ENCODE peak calls at places on chromosomes 12 and 14, in ten cellular contexts. T is GM23338; H is brain microvascular endothelial cell; Q is tibial artery; Z is iPS DF 6.9; X is heart right ventricle; C is sigmoid colon; A is CD4-positive, alpha-beta T cell; R is aorta; Y is SK-N-MC. M is an unnamed sample.

GRCh38 chr12:51642286-51642685 is 51.3 kb downstream of the SCN8A start:
- DNase-seq in T (no peak), H (no peak), Q (no peak), Z (no peak), X (no peak), C (no peak), A (no peak), R (no peak), Y (no peak), M (no peak)

GRCh38 chr14:100440207-100440631 is 117.1 kb downstream of the SLC25A47 start:
- DNase-seq in T (peak), H (peak), Q (no peak), Z (peak), X (peak), C (peak), A (no peak), R (no peak), Y (no peak), M (no peak)

GRCh38 chr12:49974231-49974675 is 1.5 kb downstream of the AQP6 start:
- DNase-seq in T (peak), H (peak), Q (peak), Z (no peak), X (peak), C (peak), A (no peak), R (peak), Y (no peak), M (no peak)

GRCh38 chr14:45610303-45610702 is 357.3 kb upstream of the MIS18BP1 start:
- DNase-seq in T (peak), H (peak), Q (no peak), Z (no peak), X (no peak), C (no peak), A (no peak), R (no peak), Y (peak), M (peak)

GRCh38 chr12:11885261-11886038 is 185.3 kb upstream of the BCL2L14 start:
- DNase-seq in T (no peak), H (peak), Q (no peak), Z (no peak), X (no peak), C (no peak), A (no peak), R (no peak), Y (no peak), M (peak)

GRCh38 chr12:18723752-18724151 is 14.1 kb downstream of the PLCZ1 start:
- DNase-seq in T (no peak), H (peak), Q (no peak), Z (no peak), X (no peak), C (no peak), A (no peak), R (no peak), Y (no peak), M (peak)

GRCh38 chr12:47828967-47829482 is 9.3 kb upstream of the HDAC7 start:
- DNase-seq in T (peak), H (no peak), Q (peak), Z (no peak), X (peak), C (peak), A (no peak), R (peak), Y (no peak), M (no peak)

GRCh38 chr12:132216354-132216987 is 72.2 kb downstream of the NOC4L start:
- DNase-seq in T (no peak), H (no peak), Q (peak), Z (no peak), X (no peak), C (no peak), A (no peak), R (no peak), Y (no peak), M (no peak)

GRCh38 chr12:11144297-11144696 is 9.9 kb upstream of the TAS2R30 start:
- DNase-seq in T (no peak), H (no peak), Q (no peak), Z (no peak), X (no peak), C (no peak), A (no peak), R (no peak), Y (no peak), M (no peak)

GRCh38 chr14:31944256-31945073 is 132.6 kb upstream of the ARHGAP5 start:
- DNase-seq in T (no peak), H (no peak), Q (no peak), Z (no peak), X (no peak), C (no peak), A (peak), R (no peak), Y (no peak), M (no peak)

GRCh38 chr12:108055135-108055534 is 74.0 kb upstream of the WSCD2 start:
- DNase-seq in T (no peak), H (no peak), Q (no peak), Z (no peak), X (no peak), C (no peak), A (no peak), R (no peak), Y (no peak), M (no peak)

GRCh38 chr12:91222746-91223145 is 40.1 kb upstream of the DCN start:
- DNase-seq in T (no peak), H (peak), Q (no peak), Z (no peak), X (no peak), C (no peak), A (no peak), R (no peak), Y (no peak), M (no peak)

GRCh38 chr12:124240493-124240892 is 54.4 kb upstream of the RFLNA start:
- DNase-seq in T (peak), H (peak), Q (no peak), Z (no peak), X (no peak), C (no peak), A (no peak), R (no peak), Y (no peak), M (no peak)

GRCh38 chr12:45518516-45519235 is 210.8 kb upstream of the ARID2 start:
- DNase-seq in T (no peak), H (no peak), Q (no peak), Z (no peak), X (no peak), C (no peak), A (peak), R (no peak), Y (no peak), M (no peak)

GRCh38 chr14:42617005-42617404 is 1010.3 kb downstream of the LRFN5 start:
- DNase-seq in T (no peak), H (no peak), Q (no peak), Z (no peak), X (no peak), C (no peak), A (no peak), R (no peak), Y (no peak), M (no peak)

GRCh38 chr12:93441111-93441616 is 583 bp downstream of the UBE2N start:
- DNase-seq in T (peak), H (no peak), Q (peak), Z (no peak), X (peak), C (no peak), A (peak), R (peak), Y (no peak), M (no peak)

GRCh38 chr14:54652188-54652889 is 85.4 kb downstream of the SAMD4A start:
- DNase-seq in T (peak), H (peak), Q (peak), Z (peak), X (peak), C (peak), A (no peak), R (peak), Y (peak), M (peak)

GRCh38 chr14:103314496-103315277 is 19.4 kb upstream of the EIF5 start:
- DNase-seq in T (no peak), H (no peak), Q (peak), Z (no peak), X (no peak), C (no peak), A (no peak), R (peak), Y (no peak), M (no peak)

GRCh38 chr12:117051380-117051779 is 47.8 kb downstream of the TESC start:
- DNase-seq in T (no peak), H (no peak), Q (no peak), Z (no peak), X (peak), C (no peak), A (no peak), R (no peak), Y (no peak), M (no peak)

GRCh38 chr14:45201908-45202307 is 51.1 kb downstream of the MIS18BP1 start:
- DNase-seq in T (peak), H (peak), Q (no peak), Z (no peak), X (no peak), C (no peak), A (no peak), R (no peak), Y (no peak), M (no peak)

GRCh38 chr12:32431025-32431424 is 31.7 kb downstream of the FGD4 start:
- DNase-seq in T (no peak), H (no peak), Q (no peak), Z (no peak), X (no peak), C (no peak), A (no peak), R (no peak), Y (no peak), M (no peak)

GRCh38 chr12:4115570-4115969 is 158.0 kb upstream of the CCND2 start:
- DNase-seq in T (peak), H (no peak), Q (no peak), Z (no peak), X (no peak), C (peak), A (no peak), R (no peak), Y (no peak), M (no peak)

GRCh38 chr12:8687846-8688601 is 9.8 kb upstream of the RIMKLB start:
- DNase-seq in T (peak), H (peak), Q (peak), Z (no peak), X (peak), C (peak), A (no peak), R (no peak), Y (peak), M (peak)

GRCh38 chr12:28032811-28033537 is 60.4 kb upstream of the PTHLH start:
- DNase-seq in T (no peak), H (no peak), Q (no peak), Z (no peak), X (no peak), C (no peak), A (no peak), R (no peak), Y (no peak), M (peak)

GRCh38 chr12:109510196-109510595 is 32.8 kb downstream of the UBE3B start:
- DNase-seq in T (no peak), H (no peak), Q (no peak), Z (no peak), X (peak), C (no peak), A (no peak), R (no peak), Y (no peak), M (no peak)

GRCh38 chr12:48263617-48264016 is 60.5 kb upstream of the OR10AD1 start:
- DNase-seq in T (no peak), H (no peak), Q (no peak), Z (no peak), X (no peak), C (no peak), A (no peak), R (no peak), Y (no peak), M (no peak)

GRCh38 chr12:109246221-109246620 is 62.9 kb downstream of the FOXN4 start:
- DNase-seq in T (no peak), H (no peak), Q (no peak), Z (no peak), X (no peak), C (no peak), A (no peak), R (no peak), Y (no peak), M (no peak)

GRCh38 chr14:65360144-65360784 is 52.3 kb upstream of the FUT8 start:
- DNase-seq in T (no peak), H (no peak), Q (no peak), Z (no peak), X (no peak), C (no peak), A (no peak), R (no peak), Y (no peak), M (no peak)

GRCh38 chr12:20492251-20492728 is 124.0 kb downstream of the PDE3A start:
- DNase-seq in T (peak), H (peak), Q (no peak), Z (no peak), X (no peak), C (no peak), A (no peak), R (no peak), Y (no peak), M (peak)

GRCh38 chr14:74713395-74713735 is 421 bp downstream of the FCF1 start:
- DNase-seq in T (no peak), H (no peak), Q (no peak), Z (no peak), X (no peak), C (no peak), A (no peak), R (no peak), Y (no peak), M (no peak)

GRCh38 chr14:30444451-30444850 is 114.5 kb upstream of the G2E3 start:
- DNase-seq in T (no peak), H (no peak), Q (no peak), Z (no peak), X (no peak), C (no peak), A (no peak), R (no peak), Y (no peak), M (no peak)

GRCh38 chr12:132163041-132163910 is 19.0 kb downstream of the NOC4L start:
- DNase-seq in T (no peak), H (no peak), Q (no peak), Z (no peak), X (no peak), C (no peak), A (no peak), R (no peak), Y (no peak), M (no peak)

GRCh38 chr14:99077076-99077843 is 194.7 kb downstream of the BCL11B start:
- DNase-seq in T (no peak), H (no peak), Q (no peak), Z (no peak), X (no peak), C (no peak), A (no peak), R (no peak), Y (no peak), M (no peak)

GRCh38 chr14:24692382-24693352 is 58.7 kb upstream of the GZMB start:
- DNase-seq in T (no peak), H (no peak), Q (no peak), Z (no peak), X (no peak), C (no peak), A (no peak), R (no peak), Y (no peak), M (no peak)

GRCh38 chr14:99408286-99408970 is 72.2 kb downstream of the SETD3 start:
- DNase-seq in T (peak), H (no peak), Q (no peak), Z (no peak), X (no peak), C (peak), A (no peak), R (no peak), Y (no peak), M (no peak)

GRCh38 chr12:13102481-13103195 is 829 bp downstream of the GSG1 start:
- DNase-seq in T (no peak), H (no peak), Q (no peak), Z (no peak), X (no peak), C (no peak), A (no peak), R (no peak), Y (no peak), M (no peak)

GRCh38 chr12:1880876-1881275 is 37.6 kb downstream of the CACNA2D4 start:
- DNase-seq in T (no peak), H (no peak), Q (peak), Z (no peak), X (no peak), C (no peak), A (no peak), R (no peak), Y (no peak), M (no peak)

GRCh38 chr12:25249951-25250738 is 584 bp downstream of the KRAS start:
- DNase-seq in T (peak), H (no peak), Q (peak), Z (no peak), X (peak), C (peak), A (peak), R (peak), Y (no peak), M (no peak)

GRCh38 chr14:102016420-102017090 is 52.2 kb downstream of the DYNC1H1 start:
- DNase-seq in T (no peak), H (no peak), Q (no peak), Z (no peak), X (no peak), C (no peak), A (no peak), R (no peak), Y (no peak), M (no peak)

GRCh38 chr14:102015771-102016170 is 51.4 kb downstream of the DYNC1H1 start:
- DNase-seq in T (no peak), H (no peak), Q (no peak), Z (no peak), X (no peak), C (no peak), A (no peak), R (no peak), Y (no peak), M (no peak)

GRCh38 chr14:102019141-102019540 is 54.8 kb downstream of the DYNC1H1 start:
- DNase-seq in T (no peak), H (no peak), Q (no peak), Z (no peak), X (no peak), C (no peak), A (no peak), R (peak), Y (no peak), M (no peak)

GRCh38 chr14:102020058-102020971 is 55.9 kb downstream of the DYNC1H1 start:
- DNase-seq in T (no peak), H (peak), Q (no peak), Z (no peak), X (no peak), C (no peak), A (peak), R (peak), Y (no peak), M (no peak)

GRCh38 chr14:102018251-102018650 is 53.9 kb downstream of the DYNC1H1 start:
- DNase-seq in T (no peak), H (no peak), Q (no peak), Z (no peak), X (no peak), C (no peak), A (no peak), R (no peak), Y (no peak), M (no peak)
- H3K27ac ChIP-seq in T (no peak), H (no peak), Q (no peak), Z (no peak), X (no peak), C (no peak), A (no peak), R (no peak), Y (no peak), M (no peak)

DNA sequence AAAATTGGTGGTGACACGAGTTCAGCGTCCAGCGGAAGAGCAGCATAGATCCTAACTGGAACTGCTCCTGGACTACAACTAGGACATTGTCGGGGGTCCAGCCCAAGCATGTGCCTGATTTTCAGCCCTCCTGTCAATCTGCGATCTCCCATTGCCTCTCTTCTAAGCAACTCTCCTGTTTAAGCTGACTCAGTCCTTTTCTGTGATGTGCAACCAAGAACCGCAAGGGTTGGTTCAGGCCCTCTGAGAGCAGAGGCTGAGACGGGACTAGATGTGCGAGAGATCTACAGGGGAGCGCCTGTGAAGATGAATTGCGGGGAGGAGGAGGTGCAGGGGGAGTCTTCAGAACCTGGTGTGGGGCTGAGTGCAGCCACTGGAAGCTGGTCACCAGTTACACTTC is 3.7 kb upstream of the PAPLN start:
- DNase-seq in T (no peak), H (no peak), Q (no peak), Z (no peak), X (no peak), C (peak), A (no peak), R (peak), Y (no peak), M (no peak)
- H3K27ac ChIP-seq in T (no peak), H (no peak), Q (no peak), Z (no peak), X (no peak), C (no peak), A (no peak), R (no peak), Y (no peak), M (no peak)

GRCh38 chr14:101707285-101707842 is 54.1 kb upstream of the PPP2R5C start:
- DNase-seq in T (peak), H (peak), Q (no peak), Z (peak), X (peak), C (no peak), A (peak), R (no peak), Y (peak), M (no peak)
- H3K27ac ChIP-seq in T (no peak), H (no peak), Q (no peak), Z (no peak), X (peak), C (peak), A (no peak), R (no peak), Y (no peak), M (no peak)

GRCh38 chr12:113797535-113797868 is 168.6 kb downstream of the RBM19 start:
- DNase-seq in T (no peak), H (no peak), Q (no peak), Z (no peak), X (no peak), C (no peak), A (no peak), R (no peak), Y (no peak), M (no peak)

GRCh38 chr12:113798552-113798951 is 167.6 kb downstream of the RBM19 start:
- DNase-seq in T (no peak), H (no peak), Q (peak), Z (no peak), X (no peak), C (no peak), A (no peak), R (no peak), Y (no peak), M (no peak)

GRCh38 chr12:113794774-113795173 is 171.4 kb downstream of the RBM19 start:
- DNase-seq in T (no peak), H (no peak), Q (no peak), Z (no peak), X (no peak), C (no peak), A (no peak), R (no peak), Y (no peak), M (no peak)

GRCh38 chr12:113796086-113796827 is 169.9 kb downstream of the RBM19 start:
- DNase-seq in T (no peak), H (no peak), Q (no peak), Z (no peak), X (no peak), C (no peak), A (no peak), R (no peak), Y (no peak), M (no peak)

GRCh38 chr12:113796852-113797534 is 169.1 kb downstream of the RBM19 start:
- DNase-seq in T (no peak), H (no peak), Q (peak), Z (no peak), X (no peak), C (no peak), A (no peak), R (no peak), Y (no peak), M (no peak)
- H3K27ac ChIP-seq in T (no peak), H (no peak), Q (no peak), Z (no peak), X (no peak), C (no peak), A (no peak), R (no peak), Y (no peak), M (no peak)

DNA sequence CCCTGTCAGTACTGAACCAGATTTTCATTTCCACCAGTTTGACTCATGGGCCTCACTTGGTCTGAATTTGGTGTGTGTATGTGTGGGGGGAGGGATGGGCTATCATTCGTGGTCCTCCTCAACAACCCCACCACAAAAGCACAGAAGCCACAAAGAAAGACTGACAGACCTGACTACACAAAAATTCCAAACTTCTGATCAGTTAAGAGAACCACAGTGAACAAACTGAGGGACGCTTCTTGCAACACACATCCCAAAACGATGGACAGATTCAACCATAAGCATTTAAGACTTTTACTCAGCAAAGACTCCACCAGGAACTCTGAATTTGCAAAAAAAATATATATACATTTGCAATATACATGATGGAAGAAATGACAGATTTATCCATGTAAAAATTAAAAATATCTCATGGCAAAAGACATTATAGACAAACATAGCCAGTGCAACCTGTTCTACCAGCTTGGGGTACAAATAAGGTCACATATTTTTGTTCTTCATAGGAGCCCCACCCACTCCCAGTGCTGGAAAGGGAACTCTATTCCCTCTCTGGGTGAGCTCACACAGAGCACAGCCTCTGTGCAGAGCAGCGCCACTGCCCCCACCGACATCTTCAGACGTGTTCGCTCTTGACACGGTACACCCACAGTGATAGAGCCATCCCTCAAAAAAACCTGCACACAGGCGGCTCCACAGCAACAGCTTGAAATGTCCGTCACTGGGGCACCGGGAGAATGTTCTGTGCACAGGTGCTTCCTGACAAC is 49.7 kb downstream of the JAG2 start:
- DNase-seq in T (no peak), H (no peak), Q (no peak), Z (no peak), X (no peak), C (no peak), A (no peak), R (peak), Y (no peak), M (peak)
- H3K27ac ChIP-seq in T (no peak), H (no peak), Q (no peak), Z (no peak), X (no peak), C (no peak), A (no peak), R (no peak), Y (no peak), M (peak)